ENCODE peak calls at places on chromosomes 11 and 22, in eight cellular contexts. Q is stimulated activated CD8-positive, alpha-beta memory T cell treated with anti-CD3 and anti-CD28 coated beads, Interleukin-12 subunit alpha, Interleukin-12 subunit beta, amount 100 ng/mL, for 4 hours; P is AG10803; G is HTR-8/SVneo; M is activated naive CD4-positive, alpha-beta T cell; K is activated CD4-positive, alpha-beta T cell treated with anti-CD3 and anti-CD28 coated beads for 36 hours; B is NCI-H460; F is COR-L47. Y is an unnamed sample.
A peak's percentile ranks its signal among the peaks of the same experiment; 100 is the strongest.

GRCh38 chr22:37803636-37804371 is 3.9 kb upstream of the GCAT start:
- DNase-seq in B (no peak), Q (no peak), M (no peak), P (no peak), F (no peak), K (no peak), G (no peak), Y (no peak)

GRCh38 chr11:81802591-81802990 is 931.1 kb downstream of the FAM181B start:
- DNase-seq in Q (no peak), M (no peak), G (no peak), F (no peak), B (no peak), P (no peak), K (no peak), Y (no peak)

GRCh38 chr11:25981998-25982397 is 349.9 kb upstream of the ANO3 start:
- DNase-seq in P (peak; percentile 73), G (peak; percentile 13), K (no peak), M (no peak), B (peak; percentile 36), Q (no peak), F (peak; percentile 26), Y (peak; percentile 24)

GRCh38 chr22:24156146-24156914 is 25.0 kb upstream of the SUSD2 start:
- DNase-seq in B (no peak), P (peak; percentile 32), F (peak; percentile 16), Q (peak; percentile 80), G (peak; percentile 32), K (peak; percentile 85), M (peak; percentile 18), Y (no peak)

GRCh38 chr11:72812968-72813739 is 1.1 kb upstream of the ATG16L2 start:
- DNase-seq in P (peak; percentile 63), G (peak; percentile 74), M (peak; percentile 23), B (peak; percentile 73), K (peak; percentile 89), Q (peak; percentile 66), F (peak; percentile 59), Y (peak; percentile 69)

GRCh38 chr11:1647901-1648721 is 18.5 kb downstream of the KRTAP5-5 start:
- DNase-seq in F (no peak), K (no peak), Q (no peak), M (no peak), G (no peak), B (no peak), P (no peak), Y (no peak)

GRCh38 chr22:49935561-49935960 is 17.1 kb downstream of the CRELD2 start:
- DNase-seq in M (no peak), B (no peak), P (no peak), F (no peak), Q (peak; percentile 36), K (no peak), G (no peak), Y (no peak)

GRCh38 chr11:122342089-122342749 is 226.2 kb upstream of the BLID start:
- DNase-seq in Q (no peak), K (no peak), G (no peak), P (no peak), F (no peak), B (no peak), M (no peak), Y (no peak)

GRCh38 chr11:67195971-67196418 is 70.3 kb upstream of the GRK2 start:
- DNase-seq in F (no peak), G (peak; percentile 34), K (no peak), M (no peak), Q (no peak), P (peak; percentile 92), B (peak; percentile 40), Y (no peak)

GRCh38 chr11:206516-207212 is 535 bp downstream of the BET1L start:
- DNase-seq in G (no peak), P (peak; percentile 28), K (peak; percentile 36), F (no peak), Q (no peak), B (no peak), M (no peak), Y (no peak)

Y was measured in Panc1.